ENCODE peak calls at places on chromosomes 1 and 21, in five cellular contexts. N is ovary; V is H9; D is CD8-positive, alpha-beta memory T cell; T is fibroblast of pulmonary artery. F is an unnamed sample.

GRCh38 chr1:57860931-57861600 is 437.2 kb upstream of the DAB1 start:
- DNase-seq in V (no peak), D (no peak), T (no peak), N (no peak), F (no peak)

GRCh38 chr1:212074856-212075255 is 39.3 kb downstream of the DTL start:
- DNase-seq in V (no peak), T (no peak), D (no peak), N (no peak), F (no peak)

GRCh38 chr21:33025471-33026298 is at the start of gene OLIG2:
- DNase-seq in D (no peak), N (no peak), T (no peak), V (peak), F (no peak)

GRCh38 chr1:64111787-64112186 is 91.6 kb upstream of the UBE2U start:
- DNase-seq in D (no peak), T (no peak), N (no peak), V (no peak), F (no peak)

GRCh38 chr1:20108724-20109123 is 10.6 kb downstream of the PLA2G2D start:
- DNase-seq in V (no peak), D (no peak), N (peak), T (no peak), F (no peak)

GRCh38 chr1:207069858-207070506 is 16.9 kb downstream of the PFKFB2 start:
- DNase-seq in D (no peak), N (no peak), V (no peak), T (no peak), F (peak)

GRCh38 chr1:151811181-151811580 is 6.0 kb upstream of the LINGO4 start:
- DNase-seq in N (no peak), D (no peak), T (peak), V (no peak), F (no peak)

GRCh38 chr1:86703696-86704455 is 500 bp upstream of the SH3GLB1 start:
- DNase-seq in D (peak), V (peak), T (no peak), N (no peak), F (no peak)

GRCh38 chr21:31343680-31344480 is at the start of gene TIAM1:
- DNase-seq in V (peak), T (peak), D (peak), N (no peak), F (peak)

GRCh38 chr1:167482184-167482583 is 36.1 kb downstream of the CD247 start:
- DNase-seq in N (no peak), T (no peak), D (no peak), V (no peak), F (no peak)

GRCh38 chr1:50610563-50610962 is 187.3 kb upstream of the DMRTA2 start:
- DNase-seq in N (no peak), D (no peak), T (no peak), V (no peak), F (no peak)

GRCh38 chr1:1272341-1273151 is 1.1 kb downstream of the UBE2J2 start:
- DNase-seq in V (no peak), T (no peak), N (no peak), D (no peak), F (no peak)

GRCh38 chr1:178057863-178058576 is 35.9 kb upstream of the RASAL2 start:
- DNase-seq in D (no peak), N (peak), T (peak), V (peak), F (peak)

GRCh38 chr1:101526813-101527212 is 290.0 kb downstream of the S1PR1 start:
- DNase-seq in D (no peak), V (no peak), N (no peak), T (no peak), F (no peak)

GRCh38 chr1:34088001-34088400 is 77.0 kb downstream of the CSMD2 start:
- DNase-seq in D (no peak), T (no peak), V (no peak), N (no peak), F (no peak)

GRCh38 chr1:198056255-198056654 is 100.5 kb upstream of the NEK7 start:
- DNase-seq in V (peak), D (no peak), N (no peak), T (peak), F (no peak)

GRCh38 chr21:19508442-19508841 is 1104.9 kb upstream of the TMPRSS15 start:
- DNase-seq in N (no peak), V (no peak), T (no peak), D (no peak), F (no peak)

GRCh38 chr1:244436336-244437102 is 15.2 kb downstream of the ADSS2 start:
- DNase-seq in V (no peak), N (no peak), T (peak), D (no peak), F (no peak)

GRCh38 chr1:6350416-6351088 is 43.0 kb downstream of the ACOT7 start:
- DNase-seq in D (no peak), T (no peak), N (no peak), V (no peak), F (peak)

GRCh38 chr1:116127848-116128540 is 16.8 kb downstream of the MAB21L3 start:
- DNase-seq in T (no peak), V (no peak), N (no peak), D (peak), F (no peak)

GRCh38 chr1:4052657-4053056 is 152.6 kb upstream of the C1orf174 start:
- DNase-seq in V (no peak), T (no peak), N (no peak), D (no peak), F (no peak)

GRCh38 chr1:2840036-2840809 is 38.7 kb upstream of the TTC34 start:
- DNase-seq in D (peak), T (no peak), N (no peak), V (no peak), F (no peak)

GRCh38 chr1:202259705-202260104 is 66.1 kb downstream of the LGR6 start:
- DNase-seq in T (no peak), V (peak), N (peak), D (no peak), F (no peak)

GRCh38 chr21:45590246-45590725 is 48.0 kb upstream of the SLC19A1 start:
- DNase-seq in V (peak), D (no peak), N (peak), T (peak), F (peak)

GRCh38 chr1:149933208-149933607 is 3.5 kb downstream of the MTMR11 start:
- DNase-seq in N (no peak), T (no peak), V (no peak), D (no peak), F (no peak)

GRCh38 chr21:44576025-44576420 is 2.5 kb downstream of the KRTAP10-4 start:
- DNase-seq in V (no peak), D (no peak), N (no peak), T (no peak), F (no peak)

GRCh38 chr1:224203243-224204016 is 20.4 kb downstream of the DEGS1 start:
- DNase-seq in N (no peak), T (peak), D (no peak), V (peak), F (no peak)

GRCh38 chr21:45471229-45472052 is 66.5 kb downstream of the COL18A1 start:
- DNase-seq in T (peak), D (no peak), V (no peak), N (no peak), F (peak)

GRCh38 chr1:227559499-227559898 is 3.9 kb upstream of the ZNF678 start:
- DNase-seq in T (no peak), V (no peak), N (no peak), D (no peak), F (peak)

GRCh38 chr1:94081566-94082344 is 39.2 kb downstream of the ABCA4 start:
- DNase-seq in T (peak), D (no peak), V (no peak), N (no peak), F (no peak)

GRCh38 chr21:45853703-45854342 is 127.7 kb upstream of the COL6A1 start:
- DNase-seq in T (no peak), D (no peak), V (peak), N (peak), F (no peak)

GRCh38 chr1:203346060-203346754 is 4.7 kb downstream of the FMOD start:
- DNase-seq in N (no peak), D (no peak), V (no peak), T (peak), F (no peak)

GRCh38 chr21:36165356-36165755 is 8.7 kb downstream of the DOP1B start:
- DNase-seq in T (no peak), V (no peak), D (no peak), N (no peak), F (no peak)

GRCh38 chr1:209102120-209102519 is 481.4 kb upstream of the CAMK1G start:
- DNase-seq in N (no peak), V (no peak), T (no peak), D (no peak), F (no peak)

F was measured in psoas muscle.